ENCODE peak calls at places on chromosomes 3 and 15, in seven cellular contexts. X is HCT116, N is SK-N-SH, I is GM12878, G is K562, S is H1, E is HepG2. Y is an unnamed sample.

GRCh38 chr3:63973406-63973805 is 49.9 kb downstream of the PSMD6 start:
- DNase-seq in I (no peak), S (no peak), G (no peak), E (no peak), X (no peak), N (no peak), Y (no peak)

GRCh38 chr15:38130200-38130567 is 122.5 kb upstream of the SPRED1 start:
- DNase-seq in X (no peak), N (no peak), G (no peak), S (no peak), I (peak), E (no peak), Y (no peak)

GRCh38 chr3:132279030-132279429 is 38.2 kb upstream of the ACP3 start:
- DNase-seq in N (no peak), X (no peak), E (no peak), G (no peak), I (no peak), S (no peak), Y (no peak)

GRCh38 chr3:170413291-170413690 is 5.4 kb upstream of the CLDN11 start:
- DNase-seq in S (no peak), G (no peak), E (no peak), N (no peak), I (no peak), X (no peak), Y (no peak)

GRCh38 chr3:191721983-191722382 is 261.0 kb downstream of the PYDC2 start:
- DNase-seq in N (no peak), X (no peak), I (no peak), S (no peak), G (no peak), E (peak), Y (no peak)

GRCh38 chr15:73572296-73572695 is 60.9 kb downstream of the NPTN start:
- DNase-seq in G (no peak), S (no peak), N (no peak), X (no peak), I (no peak), E (no peak), Y (no peak)

GRCh38 chr3:95750097-95750496 is 1064.3 kb upstream of the EPHA6 start:
- DNase-seq in E (no peak), S (no peak), N (no peak), X (no peak), G (no peak), I (no peak), Y (no peak)

GRCh38 chr3:120506076-120506827 is 55.5 kb upstream of the FSTL1 start:
- DNase-seq in E (peak), G (no peak), N (no peak), I (no peak), S (no peak), X (no peak), Y (no peak)

GRCh38 chr3:63294332-63294731 is 16.2 kb downstream of the SYNPR start:
- DNase-seq in G (no peak), E (no peak), S (no peak), X (no peak), N (no peak), I (no peak), Y (no peak)

GRCh38 chr3:86245360-86245759 is 745.6 kb downstream of the VGLL3 start:
- DNase-seq in X (no peak), G (no peak), N (peak), S (no peak), I (no peak), E (no peak), Y (no peak)

GRCh38 chr15:59190291-59190690 is 16.4 kb upstream of the LDHAL6B start:
- DNase-seq in E (no peak), X (no peak), N (no peak), I (no peak), S (no peak), G (no peak), Y (no peak)

GRCh38 chr3:18098960-18099587 is 326.1 kb downstream of the SATB1 start:
- DNase-seq in E (no peak), I (no peak), N (no peak), X (peak), G (no peak), S (no peak), Y (peak)

GRCh38 chr3:43766672-43767465 is 76.1 kb downstream of the ABHD5 start:
- DNase-seq in E (no peak), I (no peak), N (no peak), X (no peak), G (no peak), S (no peak), Y (no peak)

GRCh38 chr3:48966367-48966766 is 23.7 kb upstream of the P4HTM start:
- DNase-seq in G (no peak), E (no peak), I (no peak), X (no peak), S (no peak), N (no peak), Y (no peak)

GRCh38 chr3:188624384-188624783 is 470.4 kb downstream of the LPP start:
- DNase-seq in G (no peak), N (no peak), E (no peak), I (no peak), S (no peak), X (no peak), Y (no peak)

GRCh38 chr3:136070953-136071949 is 105.7 kb downstream of the PPP2R3A start:
- DNase-seq in S (no peak), N (no peak), X (no peak), G (no peak), E (no peak), I (no peak), Y (no peak)

GRCh38 chr15:69025320-69025719 is 10.8 kb downstream of the NOX5 start:
- DNase-seq in G (no peak), X (no peak), I (no peak), N (no peak), S (no peak), E (no peak), Y (no peak)

GRCh38 chr3:109569121-109569520 is 231.8 kb upstream of the DPPA4 start:
- DNase-seq in E (no peak), G (no peak), X (no peak), S (no peak), I (no peak), N (no peak), Y (no peak)

GRCh38 chr3:197730200-197730599 is 6.5 kb downstream of the RUBCN start:
- DNase-seq in N (no peak), I (no peak), G (peak), S (no peak), E (no peak), X (no peak), Y (no peak)

GRCh38 chr15:73150831-73151230 is 98.6 kb downstream of the NEO1 start:
- DNase-seq in G (no peak), I (no peak), N (no peak), S (no peak), X (no peak), E (no peak), Y (no peak)

GRCh38 chr15:71921191-71921590 is 110.8 kb downstream of the NR2E3 start:
- DNase-seq in N (no peak), G (no peak), S (no peak), I (no peak), X (no peak), E (no peak), Y (peak)

GRCh38 chr3:57556459-57557087 is 499 bp downstream of the PDE12 start:
- DNase-seq in X (no peak), E (no peak), G (peak), N (no peak), S (peak), I (no peak), Y (no peak)

GRCh38 chr3:175940243-175940642 is 1081.1 kb downstream of the NAALADL2 start:
- DNase-seq in N (no peak), I (no peak), E (no peak), X (no peak), G (no peak), S (no peak), Y (no peak)

GRCh38 chr15:101568304-101568703 is 78.8 kb upstream of the PCSK6 start:
- DNase-seq in S (peak), I (no peak), N (no peak), G (no peak), X (no peak), E (no peak), Y (no peak)

GRCh38 chr3:78690806-78691205 is 1077.0 kb downstream of the ROBO1 start:
- DNase-seq in G (no peak), I (no peak), E (no peak), S (no peak), X (no peak), N (no peak), Y (no peak)

GRCh38 chr15:77576538-77576937 is 56.2 kb downstream of the LINGO1 start:
- DNase-seq in N (no peak), E (no peak), S (no peak), G (no peak), X (no peak), I (no peak), Y (no peak)

GRCh38 chr15:57522148-57522547 is 69.6 kb upstream of the MYZAP start:
- DNase-seq in G (no peak), N (no peak), I (no peak), S (no peak), X (no peak), E (no peak), Y (no peak)

GRCh38 chr15:65595960-65596359 is 15.0 kb downstream of the INTS14 start:
- DNase-seq in S (no peak), N (peak), E (peak), I (no peak), X (no peak), G (peak), Y (no peak)

GRCh38 chr15:88752501-88752900 is 50.7 kb upstream of the ACAN start:
- DNase-seq in G (no peak), I (no peak), X (no peak), N (no peak), E (no peak), S (no peak), Y (no peak)

GRCh38 chr15:65835452-65835851 is 33.8 kb upstream of the RAB11A start:
- DNase-seq in E (no peak), G (no peak), N (no peak), I (no peak), X (no peak), S (no peak), Y (no peak)

GRCh38 chr15:100596792-100597191 is 5.2 kb downstream of the LINS1 start:
- DNase-seq in I (peak), S (no peak), N (no peak), E (no peak), X (no peak), G (peak), Y (no peak)

GRCh38 chr3:58386966-58387365 is 46.7 kb downstream of the PDHB start:
- DNase-seq in E (no peak), X (no peak), N (no peak), I (no peak), S (no peak), G (no peak), Y (no peak)

GRCh38 chr15:25455244-25455643 is 16.4 kb upstream of the UBE3A start:
- DNase-seq in I (no peak), E (no peak), X (no peak), N (no peak), G (no peak), S (no peak), Y (no peak)

GRCh38 chr15:40345867-40346578 is 4.8 kb upstream of the PHGR1 start:
- DNase-seq in E (no peak), G (no peak), S (no peak), N (no peak), I (no peak), X (no peak), Y (no peak)

GRCh38 chr3:22887664-22888291 is 315.3 kb upstream of the UBE2E2 start:
- DNase-seq in E (no peak), X (peak), I (no peak), N (no peak), G (no peak), S (no peak), Y (peak)

GRCh38 chr3:144128117-144128892 is 156.7 kb downstream of the DIPK2A start:
- DNase-seq in X (no peak), E (no peak), S (no peak), G (no peak), N (no peak), I (peak), Y (no peak)

GRCh38 chr15:66702770-66703539 is 919 bp downstream of the SMAD6 start:
- DNase-seq in N (peak), X (no peak), E (no peak), I (no peak), S (peak), G (no peak), Y (no peak)

GRCh38 chr3:36707623-36708409 is 56.5 kb downstream of the DCLK3 start:
- DNase-seq in E (no peak), I (no peak), N (no peak), X (peak), G (peak), S (no peak), Y (no peak)

GRCh38 chr3:49929333-49930240 is at the start of gene MON1A:
- DNase-seq in I (peak), X (peak), N (peak), G (peak), S (peak), E (peak), Y (peak)

DNA sequence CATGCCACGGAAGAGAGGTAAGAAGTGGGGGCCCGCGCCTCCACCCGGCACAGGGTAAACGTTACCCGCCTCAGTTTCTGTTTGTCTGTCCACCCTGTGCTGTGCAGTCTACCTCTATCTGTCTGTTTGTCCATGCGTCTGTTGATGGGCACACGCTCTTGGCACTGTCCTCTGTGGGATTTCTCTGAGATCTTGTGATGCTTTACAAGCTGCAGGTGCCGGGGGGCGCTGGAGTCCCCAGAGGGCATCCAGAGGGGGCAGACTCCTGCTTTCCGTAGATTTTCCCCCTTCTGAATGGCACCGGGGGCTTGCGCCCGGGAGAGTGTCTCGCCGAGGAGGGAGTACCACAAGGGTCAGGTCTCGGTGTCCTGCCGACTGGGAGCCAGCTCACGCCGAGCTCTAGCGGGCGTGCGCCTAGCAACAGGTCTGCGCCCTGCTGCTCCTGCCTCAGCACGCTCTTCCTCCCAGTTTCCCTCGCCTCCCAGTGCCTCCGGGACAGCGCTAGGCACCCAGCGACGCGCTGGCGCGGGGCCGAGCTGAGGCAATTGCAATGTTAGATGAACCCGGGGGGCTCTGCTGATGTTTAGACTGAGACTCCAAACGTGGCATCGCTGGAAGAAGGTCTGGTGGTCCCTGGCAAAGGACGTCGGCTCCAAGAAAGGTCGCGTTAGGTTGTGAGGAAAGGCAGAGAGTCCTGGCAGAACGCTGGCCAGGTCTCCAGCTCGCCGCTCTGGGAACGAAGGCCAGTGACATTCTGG is 667 bp downstream of the CEMIP start:
- DNase-seq in S (peak), N (peak), E (peak), X (no peak), G (no peak), I (no peak), Y (no peak)
- H3K4me3 ChIP-seq in S (peak), N (peak), E (peak), X (peak), G (no peak), I (no peak), Y (peak)

GRCh38 chr3:32309653-32310242 is 71.3 kb downstream of the CMTM8 start:
- DNase-seq in N (no peak), E (no peak), I (peak), X (no peak), S (no peak), G (no peak), Y (no peak)

GRCh38 chr3:32307591-32307990 is 69.1 kb downstream of the CMTM8 start:
- DNase-seq in S (no peak), E (no peak), G (no peak), X (no peak), I (no peak), N (no peak), Y (no peak)

GRCh38 chr3:32308378-32308777 is 69.9 kb downstream of the CMTM8 start:
- DNase-seq in S (no peak), I (no peak), E (no peak), X (no peak), N (no peak), G (no peak), Y (no peak)

GRCh38 chr3:32310918-32311839 is 72.7 kb downstream of the CMTM8 start:
- DNase-seq in E (peak), G (no peak), X (no peak), N (no peak), I (no peak), S (no peak), Y (no peak)

GRCh38 chr3:32310336-32310735 is 71.9 kb downstream of the CMTM8 start:
- DNase-seq in S (no peak), N (no peak), G (no peak), E (no peak), X (no peak), I (no peak), Y (no peak)
- TF ChIP-seq SIN3A in S (no peak), N (no peak), G (no peak), E (no peak), X (no peak), I (no peak), Y (no peak)

GRCh38 chr3:5463986-5464385 is 276.5 kb downstream of the EDEM1 start:
- DNase-seq in E (no peak), X (no peak), G (no peak), S (no peak), I (no peak), N (no peak), Y (no peak)
- H3K4me3 ChIP-seq in E (no peak), X (no peak), G (no peak), S (no peak), I (no peak), N (no peak), Y (no peak)

DNA sequence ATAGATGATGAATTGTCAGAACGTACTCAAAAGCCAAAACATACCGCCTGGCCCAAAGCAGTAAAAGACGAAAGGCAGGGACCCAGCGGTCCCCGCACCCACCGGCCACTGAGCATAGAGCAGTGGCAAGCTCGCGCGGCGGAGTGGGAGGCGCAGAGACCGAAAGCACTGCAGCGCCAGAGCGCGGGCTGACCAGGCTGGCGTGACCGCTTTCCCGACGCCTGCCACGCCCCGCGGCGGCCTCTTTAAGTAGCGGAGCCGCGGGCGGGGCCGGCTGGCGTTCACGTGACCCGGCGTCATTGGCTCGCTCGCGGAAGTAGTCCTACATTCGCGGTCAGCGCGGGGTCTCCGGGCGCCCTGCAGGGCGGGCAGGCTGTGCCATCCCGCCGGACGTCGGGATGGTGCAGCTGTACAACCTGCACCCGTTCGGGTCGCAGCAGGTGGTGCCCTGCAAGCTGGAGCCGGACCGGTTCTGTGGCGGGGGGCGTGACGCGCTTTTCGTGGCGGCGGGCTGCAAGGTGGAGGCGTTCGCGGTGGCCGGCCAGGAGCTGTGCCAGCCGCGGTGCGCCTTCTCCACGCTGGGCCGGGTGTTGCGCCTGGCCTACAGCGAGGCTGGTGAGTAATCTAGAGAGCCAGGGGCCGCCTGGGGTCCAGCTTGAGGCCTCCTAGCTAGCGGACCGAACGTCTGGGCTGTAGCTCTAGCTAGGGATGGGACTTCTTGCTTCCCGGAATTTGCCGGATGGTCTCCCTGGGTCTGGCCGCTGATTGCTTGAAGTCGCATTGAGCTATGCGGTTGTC is at the start of gene HPS3:
- DNase-seq in E (peak), N (peak), X (peak), I (peak), S (peak), G (peak), Y (peak)
- TF ChIP-seq SIN3A in E (peak), N (peak), X (peak), I (peak), S (peak), G (peak), Y (peak)

GRCh38 chr3:9703240-9703639 is 393 bp upstream of the CPNE9 start:
- DNase-seq in N (no peak), X (no peak), S (no peak), I (no peak), E (no peak), G (no peak), Y (no peak)
- H3K4me3 ChIP-seq in N (no peak), X (no peak), S (no peak), I (no peak), E (no peak), G (no peak), Y (no peak)

GRCh38 chr3:156604064-156604641 is 49.2 kb upstream of the SSR3 start:
- DNase-seq in X (no peak), I (no peak), S (no peak), G (no peak), E (no peak), N (no peak), Y (no peak)
- TF ChIP-seq SIN3A in X (no peak), I (no peak), S (no peak), G (no peak), E (no peak), N (no peak), Y (no peak)

GRCh38 chr3:13892304-13892703 is 12.4 kb upstream of the WNT7A start:
- DNase-seq in I (no peak), X (no peak), S (no peak), E (no peak), N (no peak), G (no peak), Y (no peak)

GRCh38 chr3:13895155-13896105 is 15.6 kb upstream of the WNT7A start:
- DNase-seq in N (peak), S (peak), G (peak), E (peak), I (peak), X (peak), Y (peak)

GRCh38 chr3:13894812-13895154 is 14.9 kb upstream of the WNT7A start:
- DNase-seq in S (no peak), N (no peak), E (no peak), I (no peak), X (no peak), G (no peak), Y (no peak)

GRCh38 chr3:13894096-13894811 is 14.4 kb upstream of the WNT7A start:
- DNase-seq in G (no peak), E (no peak), N (no peak), S (no peak), I (no peak), X (no peak), Y (no peak)

DNA sequence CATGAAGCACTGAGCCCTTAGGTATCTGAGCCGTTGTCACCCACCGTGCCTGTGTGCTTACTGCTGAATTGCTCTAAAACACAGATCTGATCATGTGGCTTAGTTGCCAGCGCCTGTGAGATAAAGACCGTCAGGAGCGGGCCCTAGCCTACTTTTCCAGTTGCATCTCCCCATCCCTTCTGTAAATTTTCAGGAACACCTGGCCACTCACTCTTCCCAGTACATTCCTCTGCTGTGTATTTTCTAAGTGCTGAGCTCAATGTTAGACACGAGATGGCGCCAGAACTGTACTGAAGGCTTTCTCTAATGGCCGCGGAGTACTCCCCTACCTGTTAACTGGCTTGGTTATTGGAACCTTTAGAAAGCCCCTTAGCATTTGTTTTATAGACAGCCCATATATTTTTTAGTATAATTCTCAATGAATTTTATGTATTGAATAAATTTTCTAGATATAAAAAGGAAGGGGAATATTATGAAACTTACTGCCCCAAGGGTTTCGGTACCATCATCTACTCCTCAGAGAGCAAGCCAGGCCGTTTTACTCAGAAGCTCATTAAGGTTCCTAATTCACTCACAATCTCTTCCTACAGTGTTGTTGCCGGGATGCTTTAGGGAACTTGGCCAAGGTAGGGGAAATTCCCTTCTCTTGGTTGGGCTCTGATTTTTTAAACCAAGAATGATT is 16.7 kb upstream of the WNT7A start:
- DNase-seq in I (peak), S (peak), N (peak), X (peak), G (peak), E (peak), Y (no peak)
- H3K4me3 ChIP-seq in I (no peak), S (no peak), N (peak), X (no peak), G (peak), E (no peak), Y (no peak)